ENCODE peak calls at places on chromosome 1, in seven cellular contexts. One of them, this sample, is unnamed.

GRCh38 chr1:220213381-220213983 is 58.8 kb downstream of the RAB3GAP2 start:
- DNase-seq in HFF-Myc: no peak
- DNase-seq in activated gamma-delta T cell: no peak
- DNase-seq in activated CD4-positive, CD25-positive, alpha-beta regulatory T cell: no peak
- DNase-seq in stimulated activated effector memory CD8-positive, alpha-beta T cell treated with anti-CD3 and anti-CD28 coated beads, Interleukin-12 subunit alpha, Interleukin-12 subunit beta, amount 100 ng/mL, for 72 hours: no peak
- DNase-seq in Kasumi-1: no peak
- DNase-seq in amniotic stem cell: no peak
- DNase-seq in this sample: no peak

GRCh38 chr1:77950873-77951272 is 28.0 kb downstream of the FUBP1 start:
- DNase-seq in HFF-Myc: no peak
- DNase-seq in activated gamma-delta T cell: no peak
- DNase-seq in activated CD4-positive, CD25-positive, alpha-beta regulatory T cell: no peak
- DNase-seq in stimulated activated effector memory CD8-positive, alpha-beta T cell treated with anti-CD3 and anti-CD28 coated beads, Interleukin-12 subunit alpha, Interleukin-12 subunit beta, amount 100 ng/mL, for 72 hours: no peak
- DNase-seq in Kasumi-1: peak; percentile 47
- DNase-seq in amniotic stem cell: no peak
- DNase-seq in this sample: no peak

GRCh38 chr1:29826646-29827045 is 590.3 kb downstream of the PTPRU start:
- DNase-seq in HFF-Myc: no peak
- DNase-seq in activated gamma-delta T cell: no peak
- DNase-seq in activated CD4-positive, CD25-positive, alpha-beta regulatory T cell: no peak
- DNase-seq in stimulated activated effector memory CD8-positive, alpha-beta T cell treated with anti-CD3 and anti-CD28 coated beads, Interleukin-12 subunit alpha, Interleukin-12 subunit beta, amount 100 ng/mL, for 72 hours: no peak
- DNase-seq in Kasumi-1: no peak
- DNase-seq in amniotic stem cell: no peak
- DNase-seq in this sample: no peak

GRCh38 chr1:24544239-24544638 is 11.6 kb upstream of the NCMAP start:
- DNase-seq in HFF-Myc: no peak
- DNase-seq in activated gamma-delta T cell: no peak
- DNase-seq in activated CD4-positive, CD25-positive, alpha-beta regulatory T cell: no peak
- DNase-seq in stimulated activated effector memory CD8-positive, alpha-beta T cell treated with anti-CD3 and anti-CD28 coated beads, Interleukin-12 subunit alpha, Interleukin-12 subunit beta, amount 100 ng/mL, for 72 hours: no peak
- DNase-seq in Kasumi-1: no peak
- DNase-seq in amniotic stem cell: no peak
- DNase-seq in this sample: no peak

GRCh38 chr1:3283849-3284248 is 170.6 kb upstream of the ARHGEF16 start:
- DNase-seq in HFF-Myc: no peak
- DNase-seq in activated gamma-delta T cell: no peak
- DNase-seq in activated CD4-positive, CD25-positive, alpha-beta regulatory T cell: no peak
- DNase-seq in stimulated activated effector memory CD8-positive, alpha-beta T cell treated with anti-CD3 and anti-CD28 coated beads, Interleukin-12 subunit alpha, Interleukin-12 subunit beta, amount 100 ng/mL, for 72 hours: no peak
- DNase-seq in Kasumi-1: no peak
- DNase-seq in amniotic stem cell: no peak
- DNase-seq in this sample: no peak

GRCh38 chr1:200435200-200435780 is 25.5 kb upstream of the ZNF281 start:
- DNase-seq in HFF-Myc: no peak
- DNase-seq in activated gamma-delta T cell: no peak
- DNase-seq in activated CD4-positive, CD25-positive, alpha-beta regulatory T cell: no peak
- DNase-seq in stimulated activated effector memory CD8-positive, alpha-beta T cell treated with anti-CD3 and anti-CD28 coated beads, Interleukin-12 subunit alpha, Interleukin-12 subunit beta, amount 100 ng/mL, for 72 hours: no peak
- DNase-seq in Kasumi-1: no peak
- DNase-seq in amniotic stem cell: no peak
- DNase-seq in this sample: no peak

GRCh38 chr1:154953611-154954038 is 2.3 kb downstream of the PBXIP1 start:
- DNase-seq in HFF-Myc: no peak
- DNase-seq in activated gamma-delta T cell: no peak
- DNase-seq in activated CD4-positive, CD25-positive, alpha-beta regulatory T cell: no peak
- DNase-seq in stimulated activated effector memory CD8-positive, alpha-beta T cell treated with anti-CD3 and anti-CD28 coated beads, Interleukin-12 subunit alpha, Interleukin-12 subunit beta, amount 100 ng/mL, for 72 hours: no peak
- DNase-seq in Kasumi-1: no peak
- DNase-seq in amniotic stem cell: no peak
- DNase-seq in this sample: no peak

GRCh38 chr1:169793730-169794129 is 977 bp downstream of the METTL18 start:
- DNase-seq in HFF-Myc: no peak
- DNase-seq in activated gamma-delta T cell: no peak
- DNase-seq in activated CD4-positive, CD25-positive, alpha-beta regulatory T cell: no peak
- DNase-seq in stimulated activated effector memory CD8-positive, alpha-beta T cell treated with anti-CD3 and anti-CD28 coated beads, Interleukin-12 subunit alpha, Interleukin-12 subunit beta, amount 100 ng/mL, for 72 hours: no peak
- DNase-seq in Kasumi-1: no peak
- DNase-seq in amniotic stem cell: no peak
- DNase-seq in this sample: no peak